ENCODE peak calls at places on chromosomes 6 and 20, in seven cellular contexts. H is pancreas, O is cardiac muscle cell, U is Calu3, B is nephron progenitor cell, Z is astrocyte of the spinal cord, Y is dorsolateral prefrontal cortex. D is an unnamed sample.

GRCh38 chr6:33143113-33143760 is 49.0 kb downstream of the COL11A2 start:
- DNase-seq in H (no peak), O (no peak), U (no peak), B (no peak), Z (no peak), Y (no peak), D (no peak)

GRCh38 chr20:50305636-50306477 is 115.2 kb downstream of the CEBPB start:
- DNase-seq in H (no peak), O (peak; percentile 60), U (no peak), B (no peak), Z (no peak), Y (no peak), D (no peak)

GRCh38 chr20:38217791-38218565 is 42.6 kb downstream of the KIAA1755 start:
- DNase-seq in H (no peak), O (peak; percentile 92), U (peak; percentile 77), B (no peak), Z (peak; percentile 92), Y (no peak), D (no peak)

GRCh38 chr6:5787054-5787720 is 219.5 kb downstream of the NRN1 start:
- DNase-seq in H (no peak), O (no peak), U (no peak), B (no peak), Z (no peak), Y (no peak), D (no peak)

GRCh38 chr20:63957690-63958441 is 1.6 kb upstream of the UCKL1 start:
- DNase-seq in H (peak; percentile 67), O (peak; percentile 67), U (no peak), B (no peak), Z (no peak), Y (no peak), D (no peak)

GRCh38 chr20:37541326-37541725 is 13.7 kb upstream of the BLCAP start:
- DNase-seq in H (no peak), O (no peak), U (no peak), B (no peak), Z (no peak), Y (no peak), D (no peak)

GRCh38 chr6:109087661-109088264 is 6.9 kb downstream of the SESN1 start:
- DNase-seq in H (no peak), O (no peak), U (no peak), B (no peak), Z (no peak), Y (no peak), D (no peak)

GRCh38 chr6:143507358-143508145 is 4.0 kb downstream of the FUCA2 start:
- DNase-seq in H (no peak), O (no peak), U (no peak), B (no peak), Z (no peak), Y (no peak), D (no peak)

GRCh38 chr20:61382194-61382593 is 130.1 kb downstream of the CDH4 start:
- DNase-seq in H (no peak), O (no peak), U (no peak), B (no peak), Z (no peak), Y (no peak), D (no peak)

GRCh38 chr20:22966787-22967464 is 68.2 kb upstream of the SSTR4 start:
- DNase-seq in H (no peak), O (no peak), U (no peak), B (no peak), Z (no peak), Y (no peak), D (no peak)

GRCh38 chr6:136129365-136129764 is 120.7 kb downstream of the MTFR2 start:
- DNase-seq in H (no peak), O (peak; percentile 37), U (no peak), B (no peak), Z (no peak), Y (no peak), D (no peak)

GRCh38 chr6:53048431-53049195 is 16.6 kb upstream of the FBXO9 start:
- DNase-seq in H (no peak), O (peak; percentile 93), U (no peak), B (no peak), Z (peak; percentile 91), Y (no peak), D (no peak)

GRCh38 chr6:24357336-24358218 is at the start of gene DCDC2:
- DNase-seq in H (peak; percentile 92), O (peak; percentile 11), U (peak; percentile 99), B (peak; percentile 20), Z (no peak), Y (no peak), D (no peak)

GRCh38 chr6:86859513-86859912 is 77.8 kb upstream of the HTR1E start:
- DNase-seq in H (no peak), O (no peak), U (no peak), B (no peak), Z (no peak), Y (no peak), D (no peak)

GRCh38 chr6:41449399-41450245 is 96.6 kb upstream of the FOXP4 start:
- DNase-seq in H (peak; percentile 81), O (peak; percentile 78), U (peak; percentile 62), B (no peak), Z (peak; percentile 32), Y (no peak), D (no peak)

GRCh38 chr20:61958773-61959172 is 106.9 kb downstream of the TAF4 start:
- DNase-seq in H (no peak), O (no peak), U (no peak), B (no peak), Z (no peak), Y (no peak), D (no peak)

GRCh38 chr6:40695114-40695513 is 108.0 kb upstream of the LRFN2 start:
- DNase-seq in H (peak; percentile 24), O (no peak), U (no peak), B (no peak), Z (no peak), Y (no peak), D (no peak)

GRCh38 chr6:34438705-34439104 is 12.8 kb upstream of the RPS10 start:
- DNase-seq in H (no peak), O (no peak), U (no peak), B (no peak), Z (no peak), Y (no peak), D (no peak)

GRCh38 chr6:43308101-43308989 is at the start of gene CRIP3:
- DNase-seq in H (peak; percentile 50), O (peak; percentile 67), U (peak; percentile 74), B (peak; percentile 63), Z (no peak), Y (no peak), D (no peak)
- TF ChIP-seq CTCF in H (peak; percentile 17), O (peak; percentile 33), U (peak; percentile 74), B (peak; percentile 21), Z (peak; percentile 33), Y (no peak), D (peak; percentile 64)

GRCh38 chr20:56799187-56799586 is 170.1 kb downstream of the TFAP2C start:
- DNase-seq in H (no peak), O (no peak), U (no peak), B (no peak), Z (no peak), Y (no peak), D (no peak)

GRCh38 chr20:56801991-56802740 is 173.1 kb downstream of the TFAP2C start:
- DNase-seq in H (no peak), O (peak; percentile 28), U (no peak), B (no peak), Z (peak; percentile 42), Y (no peak), D (no peak)

GRCh38 chr20:56798634-56799033 is 169.5 kb downstream of the TFAP2C start:
- DNase-seq in H (no peak), O (no peak), U (no peak), B (no peak), Z (no peak), Y (no peak), D (no peak)

GRCh38 chr20:56802805-56803204 is 173.7 kb downstream of the TFAP2C start:
- DNase-seq in H (no peak), O (no peak), U (no peak), B (no peak), Z (no peak), Y (no peak), D (no peak)

GRCh38 chr20:56800088-56800487 is 171.0 kb downstream of the TFAP2C start:
- DNase-seq in H (no peak), O (no peak), U (no peak), B (no peak), Z (no peak), Y (no peak), D (no peak)
- TF ChIP-seq CTCF in H (no peak), O (no peak), U (no peak), B (no peak), Z (no peak), Y (no peak), D (no peak)

GRCh38 chr20:18287546-18287914 is 797 bp upstream of the ZNF133 start:
- DNase-seq in H (no peak), O (no peak), U (no peak), B (peak; percentile 8), Z (no peak), Y (peak; percentile 20), D (no peak)

GRCh38 chr20:18284805-18285533 is 3.4 kb upstream of the ZNF133 start:
- DNase-seq in H (no peak), O (peak; percentile 5), U (no peak), B (no peak), Z (peak; percentile 51), Y (no peak), D (no peak)

GRCh38 chr20:18288748-18289705 is 700 bp downstream of the ZNF133 start:
- DNase-seq in H (no peak), O (peak; percentile 23), U (no peak), B (peak; percentile 18), Z (peak; percentile 24), Y (no peak), D (no peak)

DNA sequence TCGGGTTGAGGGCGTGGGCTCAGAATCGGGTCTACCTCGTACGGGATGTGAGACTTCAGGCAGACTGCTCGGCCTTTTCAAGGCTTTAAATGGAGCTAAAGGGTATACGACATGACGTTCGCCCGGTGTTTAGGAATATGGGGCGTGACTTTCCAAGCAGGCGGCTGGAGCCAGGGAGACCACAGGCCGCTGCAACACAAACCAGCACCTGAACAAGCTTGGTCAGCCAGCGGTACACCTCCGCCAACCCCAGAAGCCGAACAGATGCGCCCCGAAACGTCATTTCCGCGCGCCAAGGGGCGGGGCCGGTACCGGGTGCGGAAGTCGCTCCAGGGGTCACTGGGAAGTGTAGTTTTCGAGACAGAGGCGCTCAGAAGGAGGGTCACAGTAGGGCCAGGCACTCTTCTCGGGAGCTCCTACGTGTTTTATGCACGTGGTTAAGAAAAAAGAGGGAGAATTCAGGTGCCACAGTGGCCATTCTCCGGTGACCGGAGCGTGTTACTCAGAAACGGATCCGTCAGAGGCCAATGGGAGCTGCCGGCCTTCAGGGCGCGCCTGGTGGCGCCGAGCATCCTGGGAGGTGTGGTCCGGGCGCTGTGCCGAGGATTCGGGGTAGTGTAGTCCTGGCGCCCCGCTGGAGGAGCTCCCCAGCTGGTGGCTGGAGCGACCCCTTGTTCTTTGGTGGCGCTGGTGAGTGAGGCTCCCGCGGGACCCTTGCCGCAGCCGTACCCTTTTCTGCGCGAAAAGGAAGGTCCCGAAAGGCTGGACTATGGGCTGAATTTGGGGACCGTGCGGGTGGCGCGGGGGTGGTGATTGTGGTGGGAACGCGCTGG is at the start of gene ZNF133:
- DNase-seq in H (peak; percentile 95), O (peak; percentile 95), U (peak; percentile 84), B (peak; percentile 98), Z (peak; percentile 96), Y (peak; percentile 98), D (peak; percentile 93)
- TF ChIP-seq CTCF in H (no peak), O (no peak), U (no peak), B (no peak), Z (no peak), Y (peak; percentile 27), D (no peak)

DNA sequence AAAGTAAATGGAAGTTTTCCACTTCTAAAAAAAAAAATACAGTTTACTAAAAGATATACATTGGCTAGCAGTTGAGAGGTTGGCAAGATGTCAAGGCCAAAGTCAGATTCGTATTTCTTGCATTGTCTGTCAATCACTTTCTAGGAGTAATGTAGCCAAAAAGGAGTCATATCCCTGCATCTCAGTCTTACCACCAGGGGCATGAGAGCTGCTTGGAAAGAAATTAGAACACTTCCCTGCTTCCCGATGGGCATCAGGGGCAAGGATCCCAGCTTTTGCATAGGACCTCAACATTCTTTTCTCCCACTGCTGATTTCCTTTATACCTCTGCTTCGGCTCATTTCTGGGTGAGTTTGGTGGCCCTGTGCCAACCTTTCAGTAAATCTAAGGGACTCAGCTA is 581.0 kb upstream of the MAP3K7 start:
- DNase-seq in H (no peak), O (peak; percentile 8), U (peak; percentile 2), B (no peak), Z (no peak), Y (no peak), D (no peak)
- TF ChIP-seq CTCF in H (no peak), O (peak; percentile 36), U (no peak), B (peak; percentile 32), Z (peak; percentile 42), Y (no peak), D (no peak)